ENCODE peak calls at places on chromosomes 4 and X, in six cellular contexts. M is ELR, K is GM20000, A is T follicular helper cell, B is EL, V is dermis blood vessel endothelial cell. H is an unnamed sample.

GRCh38 chrX:150370589-150371312 is 7.6 kb downstream of the MAMLD1 start:
- DNase-seq in B (peak; percentile 29), K (no peak), M (no peak), V (no peak), A (no peak), H (no peak)

GRCh38 chr4:24932831-24933230 is 20.0 kb upstream of the CCDC149 start:
- DNase-seq in M (no peak), K (no peak), V (no peak), A (no peak), B (no peak), H (no peak)

GRCh38 chrX:19593684-19594083 is 78.4 kb upstream of the MAP3K15 start:
- DNase-seq in K (peak; percentile 4), A (peak; percentile 8), V (peak; percentile 67), M (peak; percentile 61), B (peak; percentile 40), H (no peak)

GRCh38 chr4:42460043-42460442 is 62.8 kb downstream of the SHISA3 start:
- DNase-seq in A (no peak), K (peak; percentile 59), B (no peak), M (no peak), V (no peak), H (no peak)

GRCh38 chr4:27684501-27685077 is 823.9 kb downstream of the STIM2 start:
- DNase-seq in M (peak; percentile 70), V (peak; percentile 3), K (peak; percentile 21), A (no peak), B (peak; percentile 53), H (peak; percentile 11)

GRCh38 chr4:7857238-7857701 is 82.4 kb downstream of the AFAP1 start:
- DNase-seq in M (peak; percentile 82), K (no peak), V (peak; percentile 82), B (peak; percentile 96), A (no peak), H (no peak)

GRCh38 chr4:123418486-123418931 is 21.9 kb downstream of the SPRY1 start:
- DNase-seq in A (no peak), V (peak; percentile 87), B (peak; percentile 84), K (no peak), M (peak; percentile 81), H (no peak)

GRCh38 chr4:10164877-10165283 is 48.3 kb upstream of the WDR1 start:
- DNase-seq in B (peak; percentile 63), M (peak; percentile 55), K (peak; percentile 54), V (peak; percentile 77), A (no peak), H (no peak)

GRCh38 chr4:16411691-16412090 is 185.4 kb upstream of the TAPT1 start:
- DNase-seq in V (no peak), M (no peak), A (no peak), K (no peak), B (no peak), H (no peak)

GRCh38 chr4:74665346-74665745 is 129.0 kb downstream of the BTC start:
- DNase-seq in A (no peak), M (no peak), K (no peak), B (no peak), V (no peak), H (no peak)

GRCh38 chrX:133337250-133337649 is 78.0 kb downstream of the GPC4 start:
- DNase-seq in A (no peak), M (no peak), K (no peak), V (no peak), B (no peak), H (no peak)

GRCh38 chrX:149527705-149528104 is 13.1 kb upstream of the EOLA1 start:
- DNase-seq in M (peak; percentile 50), K (no peak), B (peak; percentile 15), A (no peak), V (peak; percentile 51), H (no peak)

GRCh38 chr4:92021203-92021602 is 282.6 kb upstream of the GRID2 start:
- DNase-seq in K (no peak), A (no peak), B (no peak), V (no peak), M (no peak), H (no peak)

GRCh38 chr4:3062466-3062865 is 11.9 kb downstream of the HTT-AS start:
- DNase-seq in V (no peak), A (no peak), B (peak; percentile 46), M (peak; percentile 31), K (no peak), H (no peak)

GRCh38 chr4:121227254-121227867 is 63.2 kb upstream of the TNIP3 start:
- DNase-seq in B (no peak), M (peak; percentile 7), V (no peak), A (no peak), K (peak; percentile 23), H (no peak)